ENCODE peak calls at places on chromosomes 2 and 18, in five cellular contexts. V is Calu3, C is T47D, G is suprapubic skin, K is BE2C. P is an unnamed sample.

GRCh38 chr2:160489096-160489495 is 4.5 kb downstream of the RBMS1 start:
- DNase-seq in K (no peak), V (no peak), G (no peak), C (no peak), P (no peak)

GRCh38 chr2:56523815-56524214 is 340.0 kb downstream of the CCDC85A start:
- DNase-seq in K (no peak), V (no peak), G (no peak), C (no peak), P (no peak)

GRCh38 chr2:10149684-10150083 is 27.1 kb downstream of the RRM2 start:
- DNase-seq in G (no peak), V (no peak), C (no peak), K (no peak), P (no peak)

GRCh38 chr2:95389256-95390119 is 13.0 kb upstream of the FAHD2A start:
- DNase-seq in C (peak; percentile 41), V (peak; percentile 64), K (peak; percentile 36), G (no peak), P (no peak)

GRCh38 chr18:22983175-22983574 is 50.0 kb downstream of the RBBP8 start:
- DNase-seq in V (no peak), K (no peak), C (no peak), G (no peak), P (no peak)

GRCh38 chr2:5867045-5867444 is 174.9 kb downstream of the SOX11 start:
- DNase-seq in V (no peak), C (no peak), K (no peak), G (no peak), P (no peak)

GRCh38 chr2:240424341-240425235 is 10.9 kb upstream of the GPC1 start:
- DNase-seq in G (no peak), V (no peak), K (no peak), C (no peak), P (peak; percentile 33)

GRCh38 chr2:7286120-7286519 is 368.9 kb downstream of the RNF144A start:
- DNase-seq in G (no peak), C (no peak), V (no peak), K (no peak), P (no peak)

GRCh38 chr2:130336877-130337734 is 5.6 kb upstream of the IMP4 start:
- DNase-seq in K (peak; percentile 74), V (peak; percentile 81), G (peak; percentile 82), C (no peak), P (no peak)

GRCh38 chr2:235536711-235537110 is 42.9 kb downstream of the AGAP1 start:
- DNase-seq in V (no peak), G (peak; percentile 17), C (no peak), K (no peak), P (no peak)

GRCh38 chr2:71935291-71935848 is 212.3 kb downstream of the CYP26B1 start:
- DNase-seq in K (no peak), G (peak; percentile 81), V (no peak), C (no peak), P (no peak)

GRCh38 chr18:49609416-49610284 is 47.8 kb downstream of the LIPG start:
- DNase-seq in K (no peak), G (no peak), V (no peak), C (no peak), P (no peak)

P was measured in gastrocnemius medialis.